ENCODE peak calls at places on chromosomes 5 and 9, in eight cellular contexts. E, A, T, D, P, N, U and J are unnamed samples.

GRCh38 chr5:133595465-133595864 is 16.9 kb downstream of the FSTL4 start:
- DNase-seq in E (no peak), A (no peak), T (no peak), D (no peak), P (no peak), N (no peak), U (no peak), J (no peak)

GRCh38 chr5:101424530-101425175 is 521.6 kb upstream of the ST8SIA4 start:
- DNase-seq in E (no peak), A (no peak), T (no peak), D (no peak), P (no peak), N (no peak), U (peak; percentile 36), J (no peak)

GRCh38 chr5:141839015-141839513 is 39.1 kb downstream of the PCDH1 start:
- DNase-seq in E (no peak), A (no peak), T (no peak), D (no peak), P (no peak), N (no peak), U (no peak), J (no peak)

GRCh38 chr5:83444445-83444844 is 27.1 kb upstream of the VCAN start:
- DNase-seq in E (no peak), A (no peak), T (no peak), D (no peak), P (no peak), N (no peak), U (no peak), J (no peak)

GRCh38 chr5:143340891-143341685 is 62.4 kb downstream of the NR3C1 start:
- DNase-seq in E (no peak), A (no peak), T (no peak), D (no peak), P (no peak), N (no peak), U (no peak), J (no peak)

GRCh38 chr5:123036391-123037103 is at the start of gene PPIC:
- DNase-seq in E (peak; percentile 30), A (peak; percentile 31), T (peak; percentile 95), D (peak; percentile 51), P (no peak), N (peak; percentile 63), U (no peak), J (no peak)

GRCh38 chr5:139905401-139905800 is 109.8 kb downstream of the PSD2 start:
- DNase-seq in E (no peak), A (no peak), T (no peak), D (no peak), P (no peak), N (no peak), U (no peak), J (no peak)

GRCh38 chr9:98009437-98009836 is 26.3 kb downstream of the ANP32B start:
- DNase-seq in E (no peak), A (no peak), T (no peak), D (no peak), P (no peak), N (no peak), U (no peak), J (no peak)

GRCh38 chr9:14517154-14517906 is 175.9 kb downstream of the ZDHHC21 start:
- DNase-seq in E (no peak), A (no peak), T (no peak), D (no peak), P (no peak), N (no peak), U (no peak), J (no peak)

GRCh38 chr5:59813761-59814562 is 79.6 kb downstream of the PDE4D start:
- DNase-seq in E (peak; percentile 33), A (peak; percentile 84), T (peak; percentile 57), D (peak; percentile 58), P (no peak), N (peak; percentile 55), U (no peak), J (peak; percentile 54)

GRCh38 chr5:123142206-123142915 is 53.3 kb downstream of the PRDM6 start:
- DNase-seq in E (no peak), A (no peak), T (no peak), D (no peak), P (no peak), N (no peak), U (no peak), J (no peak)

GRCh38 chr5:39249560-39250274 is 30.4 kb upstream of the FYB1 start:
- DNase-seq in E (no peak), A (no peak), T (no peak), D (no peak), P (no peak), N (no peak), U (no peak), J (no peak)

GRCh38 chr9:34465468-34465867 is 6.9 kb downstream of the DNAI1 start:
- DNase-seq in E (no peak), A (no peak), T (no peak), D (no peak), P (no peak), N (no peak), U (no peak), J (no peak)

GRCh38 chr9:124478014-124478753 is 27.9 kb downstream of the ADGRD2 start:
- DNase-seq in E (no peak), A (no peak), T (no peak), D (no peak), P (no peak), N (peak; percentile 36), U (no peak), J (no peak)

GRCh38 chr5:2133080-2133479 is 250.4 kb upstream of the IRX4 start:
- DNase-seq in E (no peak), A (no peak), T (no peak), D (no peak), P (no peak), N (no peak), U (no peak), J (no peak)

GRCh38 chr9:5557606-5558587 is 47.6 kb downstream of the PDCD1LG2 start:
- DNase-seq in E (no peak), A (peak; percentile 82), T (no peak), D (peak; percentile 20), P (peak; percentile 43), N (no peak), U (no peak), J (no peak)

GRCh38 chr5:41148448-41148847 is 64.9 kb downstream of the C6 start:
- DNase-seq in E (no peak), A (no peak), T (no peak), D (no peak), P (no peak), N (no peak), U (no peak), J (no peak)

GRCh38 chr5:83034036-83034435 is 43.2 kb downstream of the TMEM167A start:
- DNase-seq in E (no peak), A (no peak), T (no peak), D (no peak), P (no peak), N (no peak), U (no peak), J (no peak)

GRCh38 chr9:131733601-131734061 is 6.2 kb downstream of the RAPGEF1 start:
- DNase-seq in E (peak; percentile 46), A (peak; percentile 88), T (peak; percentile 67), D (no peak), P (peak; percentile 40), N (no peak), U (peak; percentile 89), J (peak; percentile 92)

GRCh38 chr9:89810434-89810833 is 205.6 kb downstream of the GADD45G start:
- DNase-seq in E (no peak), A (no peak), T (no peak), D (no peak), P (no peak), N (no peak), U (peak; percentile 24), J (no peak)

GRCh38 chr5:33679791-33680190 is 212.0 kb downstream of the ADAMTS12 start:
- DNase-seq in E (no peak), A (no peak), T (no peak), D (no peak), P (no peak), N (no peak), U (no peak), J (no peak)

GRCh38 chr5:122478741-122479459 is 166.9 kb downstream of the SNCAIP start:
- DNase-seq in E (no peak), A (no peak), T (peak; percentile 54), D (no peak), P (no peak), N (no peak), U (no peak), J (no peak)

GRCh38 chr9:111925784-111926183 is 29.2 kb downstream of the UGCG start:
- DNase-seq in E (no peak), A (no peak), T (no peak), D (no peak), P (no peak), N (no peak), U (no peak), J (no peak)

GRCh38 chr5:34789021-34789531 is 49.9 kb upstream of the TTC23L start:
- DNase-seq in E (no peak), A (no peak), T (no peak), D (no peak), P (no peak), N (no peak), U (no peak), J (no peak)

GRCh38 chr9:35605336-35606137 is 475 bp downstream of the TESK1 start:
- DNase-seq in E (peak; percentile 55), A (peak; percentile 10), T (peak; percentile 9), D (no peak), P (peak; percentile 16), N (peak; percentile 8), U (no peak), J (no peak)

GRCh38 chr9:706606-707451 is 134.7 kb upstream of the DMRT1 start:
- DNase-seq in E (peak; percentile 39), A (peak; percentile 12), T (peak; percentile 66), D (peak; percentile 62), P (no peak), N (peak; percentile 34), U (no peak), J (peak; percentile 28)

GRCh38 chr5:95105638-95106037 is 179.3 kb downstream of the MCTP1 start:
- DNase-seq in E (no peak), A (no peak), T (no peak), D (no peak), P (no peak), N (no peak), U (no peak), J (no peak)

GRCh38 chr5:158978061-158978745 is 121.5 kb downstream of the EBF1 start:
- DNase-seq in E (no peak), A (no peak), T (no peak), D (no peak), P (no peak), N (no peak), U (no peak), J (no peak)

GRCh38 chr5:113266913-113267227 is 167.9 kb downstream of the TSSK1B start:
- DNase-seq in E (no peak), A (no peak), T (no peak), D (no peak), P (no peak), N (no peak), U (no peak), J (no peak)

GRCh38 chr5:92980491-92980890 is 600.5 kb downstream of the NR2F1-AS1 start:
- DNase-seq in E (no peak), A (no peak), T (no peak), D (no peak), P (no peak), N (no peak), U (no peak), J (no peak)

GRCh38 chr9:37486616-37487544 is 1.1 kb downstream of the POLR1E start:
- DNase-seq in E (no peak), A (no peak), T (no peak), D (peak; percentile 60), P (no peak), N (no peak), U (peak; percentile 91), J (no peak)

GRCh38 chr5:171667341-171668096 is 118.1 kb upstream of the SMIM23 start:
- DNase-seq in E (no peak), A (no peak), T (peak; percentile 57), D (peak; percentile 28), P (no peak), N (no peak), U (peak; percentile 60), J (no peak)

GRCh38 chr5:151750121-151750520 is 8.3 kb downstream of the ATOX1 start:
- DNase-seq in E (no peak), A (no peak), T (no peak), D (no peak), P (no peak), N (no peak), U (no peak), J (no peak)

GRCh38 chr9:25704800-25705199 is 26.6 kb upstream of the TUSC1 start:
- DNase-seq in E (no peak), A (no peak), T (no peak), D (no peak), P (no peak), N (no peak), U (no peak), J (no peak)